ENCODE peak calls at places on chromosomes 16 and 17, in nine cellular contexts. S is stimulated activated CD4-positive, alpha-beta T cell treated with anti-CD3 and anti-CD28 coated beads, Interleukin-1b, Interleukin-23, amount 100 ng/mL, for 4 hours; C is AG10803; E is LoVo; G is NCI-H2029 treated with DMSO at 0.1 percent for 48 hours; Q is MCF 10A; J is activated CD4-positive, alpha-beta T cell treated with anti-CD3 and anti-CD28 coated beads, Interleukin-2, amount 50 U/mL, for 1 hour; A is NAMALWA; M is WERI-Rb-1. I is an unnamed sample.

GRCh38 chr17:81967533-81968395 is 6.8 kb upstream of the NOTUM start:
- DNase-seq in J (peak), E (peak), A (peak), S (peak), Q (peak), C (peak), M (peak), G (no peak), I (peak)

GRCh38 chr16:29290631-29291247 is 115.8 kb downstream of the NPIPB11 start:
- DNase-seq in S (peak), A (no peak), Q (peak), G (peak), M (peak), J (peak), E (peak), C (peak), I (peak)

GRCh38 chr17:68821860-68822693 is 133.1 kb downstream of the ABCA8 start:
- DNase-seq in S (no peak), E (peak), M (peak), A (no peak), C (peak), J (no peak), Q (peak), G (no peak), I (no peak)

GRCh38 chr17:72901657-72902056 is 190.8 kb downstream of the SLC39A11 start:
- DNase-seq in A (no peak), C (no peak), S (no peak), G (no peak), E (no peak), J (no peak), Q (no peak), M (no peak), I (no peak)

GRCh38 chr17:68595986-68596385 is 5.2 kb downstream of the FAM20A start:
- DNase-seq in Q (no peak), G (no peak), S (no peak), A (no peak), M (no peak), E (no peak), C (no peak), J (no peak), I (no peak)

GRCh38 chr16:15777533-15778203 is 79.2 kb downstream of the MYH11 start:
- DNase-seq in S (no peak), A (peak), M (peak), Q (peak), G (no peak), J (no peak), C (peak), E (peak), I (peak)

GRCh38 chr16:85402910-85403692 is 210.0 kb upstream of the GSE1 start:
- DNase-seq in C (peak), G (no peak), J (no peak), A (no peak), M (no peak), S (no peak), Q (no peak), E (no peak), I (no peak)

GRCh38 chr17:12961655-12962054 is 56.2 kb downstream of the ELAC2 start:
- DNase-seq in Q (no peak), G (no peak), M (no peak), A (no peak), C (no peak), S (no peak), J (no peak), E (no peak), I (no peak)

GRCh38 chr16:1154887-1155331 is 2.0 kb downstream of the CACNA1H start:
- DNase-seq in A (no peak), J (no peak), E (no peak), S (no peak), C (no peak), Q (no peak), M (no peak), G (no peak), I (no peak)

GRCh38 chr16:49763826-49764225 is 92.1 kb downstream of the ZNF423 start:
- DNase-seq in S (no peak), G (no peak), E (no peak), C (no peak), M (no peak), A (no peak), J (no peak), Q (no peak), I (no peak)

GRCh38 chr16:24015923-24016322 is 180.1 kb downstream of the PRKCB start:
- DNase-seq in E (no peak), S (no peak), Q (no peak), A (no peak), J (no peak), M (no peak), C (no peak), G (no peak), I (no peak)

GRCh38 chr16:31186176-31186575 is 6.2 kb downstream of the FUS start:
- DNase-seq in J (no peak), A (no peak), S (no peak), G (no peak), Q (no peak), E (no peak), M (no peak), C (no peak), I (no peak)

GRCh38 chr16:78817442-78817829 is 718.0 kb downstream of the WWOX start:
- DNase-seq in E (no peak), J (no peak), A (no peak), C (no peak), Q (no peak), S (no peak), M (no peak), G (no peak), I (no peak)

GRCh38 chr17:46978489-46979022 is 497 bp downstream of the RPRML start:
- DNase-seq in C (no peak), A (no peak), Q (no peak), S (no peak), M (peak), G (no peak), J (no peak), E (no peak), I (peak)

GRCh38 chr16:52912565-52913173 is 140.0 kb downstream of the CHD9NB start:
- DNase-seq in M (peak), A (peak), Q (peak), C (peak), S (no peak), J (peak), E (peak), G (peak), I (peak)

GRCh38 chr17:42018339-42018738 is 1.1 kb upstream of the DNAJC7 start:
- DNase-seq in G (no peak), C (no peak), M (no peak), E (peak), S (no peak), J (no peak), Q (no peak), A (no peak), I (no peak)

GRCh38 chr17:74742153-74742515 is 5.1 kb downstream of the RAB37 start:
- DNase-seq in Q (no peak), C (no peak), E (no peak), M (no peak), A (peak), S (no peak), G (no peak), J (no peak), I (peak)